ENCODE peak calls at places on chromosome 14, in ten cellular contexts. M is HepG2, P is heart left ventricle, J is stomach, K is ovary, B is HCT116, W is upper lobe of left lung, H is tibial nerve, E is transverse colon, O is GM12878. A is an unnamed sample. For H3K4me1 and H3K27me3, the result is how much of the 10 kb centered on the place peaks cover.

GRCh38 chr14:32378284-32378683 is 49.2 kb downstream of the AKAP6 start:
- DNase-seq in M (no peak), P (no peak), J (no peak), K (no peak), B (no peak), W (no peak), H (no peak), E (no peak), O (no peak), A (no peak)

GRCh38 chr14:64467131-64467530 is 1.8 kb downstream of the AKAP5 start:
- DNase-seq in M (no peak), P (no peak), J (no peak), K (no peak), B (no peak), W (no peak), H (no peak), E (no peak), O (no peak), A (no peak)

GRCh38 chr14:92932448-92933395 is 9.8 kb downstream of the CHGA start:
- DNase-seq in M (no peak), P (no peak), J (no peak), K (no peak), B (no peak), W (no peak), H (no peak), E (no peak), O (no peak), A (no peak)

GRCh38 chr14:23058654-23059504 is 1.6 kb upstream of the CDH24 start:
- DNase-seq in M (no peak), P (no peak), J (no peak), K (no peak), B (no peak), W (no peak), H (no peak), E (no peak), O (no peak), A (peak)

GRCh38 chr14:44960646-44961045 is 1.1 kb downstream of the KLHL28 start:
- DNase-seq in M (no peak), P (no peak), J (no peak), K (no peak), B (no peak), W (no peak), H (no peak), E (no peak), O (no peak), A (no peak)

GRCh38 chr14:105442125-105442524 is 22.5 kb downstream of the MTA1 start:
- DNase-seq in M (no peak), P (no peak), J (no peak), K (no peak), B (no peak), W (no peak), H (no peak), E (no peak), O (no peak), A (no peak)

GRCh38 chr14:31968912-31969311 is 108.2 kb upstream of the ARHGAP5 start:
- DNase-seq in M (no peak), P (no peak), J (no peak), K (no peak), B (no peak), W (no peak), H (no peak), E (no peak), O (no peak), A (no peak)

GRCh38 chr14:81219821-81220487 is 805 bp downstream of the GTF2A1 start:
- DNase-seq in M (peak), P (no peak), J (peak), K (peak), B (no peak), W (peak), H (no peak), E (peak), O (no peak), A (no peak)

GRCh38 chr14:22472935-22473854 is 115.8 kb downstream of the DAD1 start:
- DNase-seq in M (peak), P (no peak), J (peak), K (no peak), B (peak), W (peak), H (peak), E (peak), O (no peak), A (peak)

GRCh38 chr14:23306412-23307145 is at the start of gene BCL2L2:
- DNase-seq in M (peak), P (peak), J (peak), K (peak), B (peak), W (peak), H (peak), E (peak), O (no peak), A (peak)

GRCh38 chr14:51805541-51805940 is 54.9 kb upstream of the GNG2 start:
- DNase-seq in M (no peak), P (no peak), J (no peak), K (no peak), B (no peak), W (no peak), H (no peak), E (no peak), O (no peak), A (no peak)

GRCh38 chr14:90758959-90759358 is 57.3 kb downstream of the TTC7B start:
- DNase-seq in M (no peak), P (peak), J (peak), K (peak), B (no peak), W (peak), H (peak), E (peak), O (no peak), A (no peak)

GRCh38 chr14:23344481-23344880 is 8.2 kb downstream of the SLC22A17 start:
- DNase-seq in M (no peak), P (no peak), J (no peak), K (no peak), B (no peak), W (no peak), H (no peak), E (no peak), O (no peak), A (no peak)

GRCh38 chr14:61178226-61179060 is 102.7 kb downstream of the TMEM30B start:
- DNase-seq in M (peak), P (no peak), J (no peak), K (no peak), B (peak), W (no peak), H (no peak), E (no peak), O (no peak), A (no peak)

GRCh38 chr14:96816281-96816680 is 19.1 kb downstream of the VRK1 start:
- DNase-seq in M (no peak), P (no peak), J (no peak), K (no peak), B (no peak), W (no peak), H (no peak), E (no peak), O (no peak), A (no peak)

GRCh38 chr14:26841920-26842741 is 244.3 kb upstream of the NOVA1 start:
- DNase-seq in M (peak), P (peak), J (peak), K (peak), B (no peak), W (peak), H (peak), E (peak), O (no peak), A (peak)

GRCh38 chr14:58565834-58566233 is 71.9 kb upstream of the DACT1 start:
- DNase-seq in M (no peak), P (no peak), J (no peak), K (no peak), B (no peak), W (no peak), H (no peak), E (no peak), O (no peak), A (no peak)

GRCh38 chr14:92316937-92317336 is 6.0 kb upstream of the SLC24A4 start:
- DNase-seq in M (no peak), P (no peak), J (no peak), K (no peak), B (peak), W (no peak), H (no peak), E (no peak), O (no peak), A (no peak)

GRCh38 chr14:102804858-102805257 is 27.6 kb downstream of the TRAF3 start:
- DNase-seq in M (no peak), P (no peak), J (no peak), K (no peak), B (no peak), W (no peak), H (no peak), E (no peak), O (no peak), A (no peak)

GRCh38 chr14:38788060-38788459 is 315.0 kb downstream of the SEC23A start:
- DNase-seq in M (no peak), P (no peak), J (no peak), K (no peak), B (no peak), W (no peak), H (no peak), E (no peak), O (no peak), A (no peak)

GRCh38 chr14:106436310-106436905 is 910.0 kb downstream of the TMEM121 start:
- DNase-seq in M (no peak), P (no peak), J (no peak), K (no peak), B (no peak), W (peak), H (no peak), E (peak), O (no peak), A (peak)

GRCh38 chr14:95597784-95598204 is 62.9 kb downstream of the GLRX5 start:
- DNase-seq in M (no peak), P (peak), J (no peak), K (peak), B (no peak), W (no peak), H (no peak), E (no peak), O (no peak), A (no peak)

GRCh38 chr14:74018029-74018703 is 922 bp downstream of the ENTPD5 start:
- DNase-seq in M (peak), P (no peak), J (no peak), K (no peak), B (no peak), W (no peak), H (no peak), E (no peak), O (no peak), A (no peak)

GRCh38 chr14:89417469-89418225 is 614 bp upstream of the FOXN3 start:
- DNase-seq in M (peak), P (peak), J (peak), K (peak), B (peak), W (peak), H (peak), E (peak), O (peak), A (peak)

GRCh38 chr14:95413289-95414215 is 93.8 kb upstream of the CLMN start:
- DNase-seq in M (no peak), P (no peak), J (no peak), K (no peak), B (no peak), W (no peak), H (no peak), E (no peak), O (no peak), A (no peak)

GRCh38 chr14:60277605-60278190 is 28.7 kb downstream of the PPM1A start:
- DNase-seq in M (no peak), P (no peak), J (no peak), K (no peak), B (no peak), W (no peak), H (no peak), E (no peak), O (no peak), A (no peak)

GRCh38 chr14:59293934-59294661 is 105.6 kb downstream of the DAAM1 start:
- DNase-seq in M (no peak), P (peak), J (no peak), K (no peak), B (no peak), W (no peak), H (no peak), E (no peak), O (no peak), A (no peak)

GRCh38 chr14:71320734-71321555 is 413.7 kb downstream of the PCNX1 start:
- DNase-seq in M (no peak), P (peak), J (peak), K (peak), B (no peak), W (peak), H (peak), E (peak), O (no peak), A (peak)

GRCh38 chr14:93893550-93894329 is 33.4 kb upstream of the FAM181A start:
- DNase-seq in M (no peak), P (no peak), J (no peak), K (no peak), B (no peak), W (no peak), H (no peak), E (no peak), O (no peak), A (no peak)

GRCh38 chr14:22572562-22573058 is 16.4 kb downstream of the DAD1 start:
- DNase-seq in M (peak), P (no peak), J (no peak), K (no peak), B (no peak), W (no peak), H (no peak), E (no peak), O (no peak), A (no peak)

GRCh38 chr14:56799327-56799645 is 11.0 kb downstream of the OTX2 start:
- DNase-seq in M (no peak), P (no peak), J (no peak), K (no peak), B (no peak), W (no peak), H (no peak), E (no peak), O (no peak), A (no peak)

GRCh38 chr14:70641548-70642312 is at the start of gene TTC9:
- DNase-seq in M (no peak), P (no peak), J (peak), K (no peak), B (no peak), W (peak), H (no peak), E (peak), O (no peak), A (no peak)

GRCh38 chr14:21206753-21207684 is 51.2 kb upstream of the OR5AU1 start:
- DNase-seq in M (no peak), P (no peak), J (no peak), K (no peak), B (no peak), W (no peak), H (no peak), E (no peak), O (no peak), A (no peak)

GRCh38 chr14:99630202-99630601 is 14.7 kb upstream of the HHIPL1 start:
- DNase-seq in M (no peak), P (no peak), J (no peak), K (no peak), B (peak), W (no peak), H (no peak), E (no peak), O (no peak), A (no peak)

GRCh38 chr14:53295985-53296582 is 143.0 kb upstream of the DDHD1 start:
- DNase-seq in M (peak), P (no peak), J (no peak), K (no peak), B (peak), W (no peak), H (peak), E (no peak), O (no peak), A (no peak)

GRCh38 chr14:63551338-63551737 is 8.2 kb upstream of the PPP2R5E start:
- DNase-seq in M (no peak), P (no peak), J (no peak), K (no peak), B (no peak), W (no peak), H (no peak), E (no peak), O (no peak), A (no peak)

GRCh38 chr14:64755661-64756265 is 51.5 kb downstream of the PLEKHG3 start:
- DNase-seq in M (no peak), P (peak), J (no peak), K (no peak), B (no peak), W (no peak), H (no peak), E (peak), O (no peak), A (peak)

GRCh38 chr14:99430491-99430890 is 50.2 kb downstream of the SETD3 start:
- DNase-seq in M (no peak), P (no peak), J (peak), K (no peak), B (no peak), W (peak), H (no peak), E (no peak), O (no peak), A (peak)

GRCh38 chr14:54488646-54489317 is at the start of gene GMFB:
- DNase-seq in M (peak), P (peak), J (peak), K (peak), B (peak), W (peak), H (peak), E (peak), O (peak), A (peak)
- TF ChIP-seq POLR2A in M (peak), P (peak), J (no peak), K (peak), B (peak), W (peak), H (peak), E (peak), O (peak), A (peak)

GRCh38 chr14:69046468-69046867 is 67.4 kb upstream of the ACTN1 start:
- DNase-seq in M (no peak), P (peak), J (peak), K (peak), B (no peak), W (no peak), H (peak), E (peak), O (no peak), A (no peak)
- H3K4me1 ChIP-seq in M (under half), P (half or more), J (half or more), K (under half), B (under half), W (half or more), H (half or more), E (half or more), O (under half), A (under half)

DNA sequence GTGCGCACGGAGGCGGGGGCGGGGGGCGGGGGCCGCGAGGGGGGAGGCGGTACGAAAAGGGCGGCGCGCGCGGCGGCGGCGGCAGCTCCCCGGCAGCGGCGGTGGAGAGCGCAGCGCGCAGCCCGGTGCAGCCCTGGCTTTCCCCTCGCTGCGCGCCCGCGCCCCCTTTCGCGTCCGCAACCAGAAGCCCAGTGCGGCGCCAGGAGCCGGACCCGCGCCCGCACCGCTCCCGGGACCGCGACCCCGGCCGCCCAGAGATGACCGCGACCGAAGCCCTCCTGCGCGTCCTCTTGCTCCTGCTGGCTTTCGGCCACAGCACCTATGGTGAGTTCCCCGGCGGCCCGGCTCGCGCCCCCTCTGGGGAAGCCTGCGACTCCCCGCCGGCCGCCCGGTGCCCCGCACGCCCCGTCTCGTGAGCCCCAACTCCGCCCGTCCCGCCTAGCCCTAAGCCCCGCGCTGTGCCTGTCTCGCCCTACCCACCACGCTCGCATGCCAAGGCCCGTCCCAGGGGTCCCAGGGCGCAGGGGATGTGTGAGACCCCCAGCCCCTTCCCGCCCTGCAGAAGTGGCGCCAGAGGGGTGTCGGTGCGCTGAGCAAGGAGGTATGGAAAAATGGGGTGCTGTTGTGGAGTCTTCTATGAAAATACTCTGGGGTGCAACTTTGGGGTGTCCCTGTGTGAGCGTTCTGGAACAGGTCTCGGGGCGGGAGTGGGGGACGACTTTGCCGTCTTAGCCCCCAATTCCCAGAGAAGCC is at the start of gene DLK1:
- DNase-seq in M (no peak), P (no peak), J (no peak), K (no peak), B (no peak), W (no peak), H (no peak), E (no peak), O (no peak), A (no peak)
- H3K27me3 ChIP-seq in M (under half), P (under half), J (under half), K (under half), B (under half), W (under half), H (under half), E (half or more), O (under half), A (under half)

GRCh38 chr14:37172024-37172869 is at the start of gene SLC25A21:
- DNase-seq in M (peak), P (peak), J (peak), K (peak), B (peak), W (peak), H (peak), E (peak), O (no peak), A (peak)
- TF ChIP-seq POLR2A in M (peak), P (no peak), J (no peak), K (peak), B (peak), W (no peak), H (peak), E (peak), O (no peak), A (no peak)

A was measured in Peyer's patch.